ENCODE peak calls at places on chromosomes 7 and 10, in eight cellular contexts. One of them, this sample, is unnamed.

GRCh38 chr7:106597751-106598619 is 63.0 kb downstream of the CCDC71L start:
- DNase-seq in activated CD4-positive, alpha-beta T cell treated with anti-CD3 and anti-CD28 coated beads, Interleukin-2, amount 50 U/mL, for 4 hours: no peak
- DNase-seq in heart right ventricle: no peak
- DNase-seq in left lung: no peak
- DNase-seq in right atrium auricular region: no peak
- DNase-seq in glutamatergic neuron: no peak
- DNase-seq in activated naive CD4-positive, alpha-beta T cell treated with anti-CD3 and anti-CD28 coated beads for 36 hours: no peak
- DNase-seq in PC-9: no peak
- DNase-seq in this sample: no peak

GRCh38 chr10:79234391-79235318 is 112.6 kb upstream of the PPIF start:
- DNase-seq in activated naive CD4-positive, alpha-beta T cell treated with anti-CD3 and anti-CD28 coated beads for 36 hours: no peak
- DNase-seq in right atrium auricular region: no peak
- DNase-seq in heart right ventricle: no peak
- DNase-seq in activated CD4-positive, alpha-beta T cell treated with anti-CD3 and anti-CD28 coated beads, Interleukin-2, amount 50 U/mL, for 4 hours: no peak
- DNase-seq in glutamatergic neuron: no peak
- DNase-seq in left lung: no peak
- DNase-seq in PC-9: no peak
- DNase-seq in this sample: no peak

GRCh38 chr7:132656846-132657776 is 80.8 kb upstream of the PLXNA4 start:
- DNase-seq in activated naive CD4-positive, alpha-beta T cell treated with anti-CD3 and anti-CD28 coated beads for 36 hours: peak; percentile 19
- DNase-seq in activated CD4-positive, alpha-beta T cell treated with anti-CD3 and anti-CD28 coated beads, Interleukin-2, amount 50 U/mL, for 4 hours: no peak
- DNase-seq in left lung: no peak
- DNase-seq in PC-9: no peak
- DNase-seq in heart right ventricle: no peak
- DNase-seq in right atrium auricular region: no peak
- DNase-seq in glutamatergic neuron: peak; percentile 41
- DNase-seq in this sample: no peak

GRCh38 chr7:158606111-158606510 is 18.5 kb upstream of the PTPRN2 start:
- DNase-seq in PC-9: no peak
- DNase-seq in activated CD4-positive, alpha-beta T cell treated with anti-CD3 and anti-CD28 coated beads, Interleukin-2, amount 50 U/mL, for 4 hours: no peak
- DNase-seq in right atrium auricular region: no peak
- DNase-seq in left lung: no peak
- DNase-seq in activated naive CD4-positive, alpha-beta T cell treated with anti-CD3 and anti-CD28 coated beads for 36 hours: no peak
- DNase-seq in glutamatergic neuron: no peak
- DNase-seq in heart right ventricle: no peak
- DNase-seq in this sample: no peak

GRCh38 chr7:90312745-90313144 is 8.4 kb downstream of the FAM237B start:
- DNase-seq in activated naive CD4-positive, alpha-beta T cell treated with anti-CD3 and anti-CD28 coated beads for 36 hours: no peak
- DNase-seq in activated CD4-positive, alpha-beta T cell treated with anti-CD3 and anti-CD28 coated beads, Interleukin-2, amount 50 U/mL, for 4 hours: no peak
- DNase-seq in PC-9: no peak
- DNase-seq in left lung: no peak
- DNase-seq in heart right ventricle: no peak
- DNase-seq in glutamatergic neuron: no peak
- DNase-seq in right atrium auricular region: no peak
- DNase-seq in this sample: no peak

GRCh38 chr10:95245425-95246055 is 45.3 kb downstream of the PDLIM1 start:
- DNase-seq in right atrium auricular region: peak; percentile 49
- DNase-seq in PC-9: no peak
- DNase-seq in activated naive CD4-positive, alpha-beta T cell treated with anti-CD3 and anti-CD28 coated beads for 36 hours: no peak
- DNase-seq in left lung: no peak
- DNase-seq in activated CD4-positive, alpha-beta T cell treated with anti-CD3 and anti-CD28 coated beads, Interleukin-2, amount 50 U/mL, for 4 hours: no peak
- DNase-seq in glutamatergic neuron: no peak
- DNase-seq in heart right ventricle: no peak
- DNase-seq in this sample: no peak

GRCh38 chr7:17185690-17186070 is 112.8 kb upstream of the AHR start:
- DNase-seq in left lung: no peak
- DNase-seq in heart right ventricle: no peak
- DNase-seq in right atrium auricular region: no peak
- DNase-seq in activated CD4-positive, alpha-beta T cell treated with anti-CD3 and anti-CD28 coated beads, Interleukin-2, amount 50 U/mL, for 4 hours: peak; percentile 3
- DNase-seq in PC-9: no peak
- DNase-seq in activated naive CD4-positive, alpha-beta T cell treated with anti-CD3 and anti-CD28 coated beads for 36 hours: no peak
- DNase-seq in glutamatergic neuron: no peak
- DNase-seq in this sample: no peak

GRCh38 chr10:33326897-33327296 is 7.6 kb downstream of the NRP1 start:
- DNase-seq in glutamatergic neuron: no peak
- DNase-seq in heart right ventricle: no peak
- DNase-seq in activated CD4-positive, alpha-beta T cell treated with anti-CD3 and anti-CD28 coated beads, Interleukin-2, amount 50 U/mL, for 4 hours: no peak
- DNase-seq in right atrium auricular region: no peak
- DNase-seq in left lung: no peak
- DNase-seq in activated naive CD4-positive, alpha-beta T cell treated with anti-CD3 and anti-CD28 coated beads for 36 hours: no peak
- DNase-seq in PC-9: no peak
- DNase-seq in this sample: no peak

GRCh38 chr10:110556993-110557601 is 10.4 kb upstream of the SMC3 start:
- DNase-seq in activated naive CD4-positive, alpha-beta T cell treated with anti-CD3 and anti-CD28 coated beads for 36 hours: peak; percentile 88
- DNase-seq in glutamatergic neuron: peak; percentile 42
- DNase-seq in right atrium auricular region: no peak
- DNase-seq in activated CD4-positive, alpha-beta T cell treated with anti-CD3 and anti-CD28 coated beads, Interleukin-2, amount 50 U/mL, for 4 hours: peak; percentile 63
- DNase-seq in heart right ventricle: peak; percentile 25
- DNase-seq in left lung: no peak
- DNase-seq in PC-9: no peak
- DNase-seq in this sample: no peak

GRCh38 chr7:24932815-24933214 is 47.2 kb downstream of the OSBPL3 start:
- DNase-seq in activated naive CD4-positive, alpha-beta T cell treated with anti-CD3 and anti-CD28 coated beads for 36 hours: no peak
- DNase-seq in activated CD4-positive, alpha-beta T cell treated with anti-CD3 and anti-CD28 coated beads, Interleukin-2, amount 50 U/mL, for 4 hours: no peak
- DNase-seq in PC-9: no peak
- DNase-seq in glutamatergic neuron: no peak
- DNase-seq in left lung: no peak
- DNase-seq in right atrium auricular region: no peak
- DNase-seq in heart right ventricle: peak; percentile 10
- DNase-seq in this sample: no peak

GRCh38 chr7:13641699-13642098 is 347.8 kb downstream of the ETV1 start:
- DNase-seq in right atrium auricular region: no peak
- DNase-seq in PC-9: no peak
- DNase-seq in activated naive CD4-positive, alpha-beta T cell treated with anti-CD3 and anti-CD28 coated beads for 36 hours: no peak
- DNase-seq in left lung: no peak
- DNase-seq in activated CD4-positive, alpha-beta T cell treated with anti-CD3 and anti-CD28 coated beads, Interleukin-2, amount 50 U/mL, for 4 hours: no peak
- DNase-seq in heart right ventricle: no peak
- DNase-seq in glutamatergic neuron: no peak
- DNase-seq in this sample: no peak

GRCh38 chr10:71754562-71754961 is 18.8 kb downstream of the VSIR start:
- DNase-seq in heart right ventricle: no peak
- DNase-seq in left lung: no peak
- DNase-seq in activated CD4-positive, alpha-beta T cell treated with anti-CD3 and anti-CD28 coated beads, Interleukin-2, amount 50 U/mL, for 4 hours: no peak
- DNase-seq in glutamatergic neuron: no peak
- DNase-seq in activated naive CD4-positive, alpha-beta T cell treated with anti-CD3 and anti-CD28 coated beads for 36 hours: no peak
- DNase-seq in right atrium auricular region: no peak
- DNase-seq in PC-9: no peak
- DNase-seq in this sample: no peak

GRCh38 chr7:130901209-130901783 is 167.3 kb upstream of the KLF14 start:
- DNase-seq in activated CD4-positive, alpha-beta T cell treated with anti-CD3 and anti-CD28 coated beads, Interleukin-2, amount 50 U/mL, for 4 hours: no peak
- DNase-seq in activated naive CD4-positive, alpha-beta T cell treated with anti-CD3 and anti-CD28 coated beads for 36 hours: no peak
- DNase-seq in heart right ventricle: peak; percentile 75
- DNase-seq in glutamatergic neuron: no peak
- DNase-seq in PC-9: no peak
- DNase-seq in left lung: peak; percentile 85
- DNase-seq in right atrium auricular region: peak; percentile 80
- DNase-seq in this sample: no peak

GRCh38 chr7:92242972-92243371 is 2.7 kb downstream of the KRIT1 start:
- DNase-seq in activated naive CD4-positive, alpha-beta T cell treated with anti-CD3 and anti-CD28 coated beads for 36 hours: no peak
- DNase-seq in right atrium auricular region: no peak
- DNase-seq in PC-9: no peak
- DNase-seq in heart right ventricle: no peak
- DNase-seq in left lung: no peak
- DNase-seq in glutamatergic neuron: no peak
- DNase-seq in activated CD4-positive, alpha-beta T cell treated with anti-CD3 and anti-CD28 coated beads, Interleukin-2, amount 50 U/mL, for 4 hours: no peak
- DNase-seq in this sample: no peak

GRCh38 chr7:149774237-149775175 is 1.1 kb upstream of the ZNF467 start:
- DNase-seq in heart right ventricle: no peak
- DNase-seq in right atrium auricular region: no peak
- DNase-seq in left lung: peak; percentile 75
- DNase-seq in PC-9: no peak
- DNase-seq in activated naive CD4-positive, alpha-beta T cell treated with anti-CD3 and anti-CD28 coated beads for 36 hours: no peak
- DNase-seq in glutamatergic neuron: peak; percentile 17
- DNase-seq in activated CD4-positive, alpha-beta T cell treated with anti-CD3 and anti-CD28 coated beads, Interleukin-2, amount 50 U/mL, for 4 hours: no peak
- DNase-seq in this sample: no peak

GRCh38 chr10:338176-339037 is 203.2 kb downstream of the ZMYND11 start:
- DNase-seq in activated CD4-positive, alpha-beta T cell treated with anti-CD3 and anti-CD28 coated beads, Interleukin-2, amount 50 U/mL, for 4 hours: no peak
- DNase-seq in left lung: no peak
- DNase-seq in right atrium auricular region: no peak
- DNase-seq in PC-9: peak; percentile 49
- DNase-seq in activated naive CD4-positive, alpha-beta T cell treated with anti-CD3 and anti-CD28 coated beads for 36 hours: no peak
- DNase-seq in heart right ventricle: no peak
- DNase-seq in glutamatergic neuron: no peak
- DNase-seq in this sample: no peak

GRCh38 chr10:103818765-103819374 is 36.5 kb downstream of the SH3PXD2A start:
- DNase-seq in heart right ventricle: no peak
- DNase-seq in activated CD4-positive, alpha-beta T cell treated with anti-CD3 and anti-CD28 coated beads, Interleukin-2, amount 50 U/mL, for 4 hours: no peak
- DNase-seq in activated naive CD4-positive, alpha-beta T cell treated with anti-CD3 and anti-CD28 coated beads for 36 hours: no peak
- DNase-seq in glutamatergic neuron: no peak
- DNase-seq in PC-9: no peak
- DNase-seq in right atrium auricular region: no peak
- DNase-seq in left lung: no peak
- DNase-seq in this sample: no peak

GRCh38 chr7:134886353-134887057 is 99.8 kb upstream of the AGBL3 start:
- DNase-seq in left lung: no peak
- DNase-seq in glutamatergic neuron: no peak
- DNase-seq in heart right ventricle: peak; percentile 74
- DNase-seq in activated CD4-positive, alpha-beta T cell treated with anti-CD3 and anti-CD28 coated beads, Interleukin-2, amount 50 U/mL, for 4 hours: no peak
- DNase-seq in right atrium auricular region: no peak
- DNase-seq in activated naive CD4-positive, alpha-beta T cell treated with anti-CD3 and anti-CD28 coated beads for 36 hours: no peak
- DNase-seq in PC-9: no peak
- DNase-seq in this sample: peak; percentile 75

GRCh38 chr7:106305732-106306131 is 20.9 kb upstream of the NAMPT start:
- DNase-seq in left lung: no peak
- DNase-seq in activated naive CD4-positive, alpha-beta T cell treated with anti-CD3 and anti-CD28 coated beads for 36 hours: no peak
- DNase-seq in glutamatergic neuron: no peak
- DNase-seq in PC-9: no peak
- DNase-seq in right atrium auricular region: no peak
- DNase-seq in activated CD4-positive, alpha-beta T cell treated with anti-CD3 and anti-CD28 coated beads, Interleukin-2, amount 50 U/mL, for 4 hours: no peak
- DNase-seq in heart right ventricle: no peak
- DNase-seq in this sample: no peak

GRCh38 chr10:53839437-53840039 is 961.5 kb downstream of the PCDH15 start:
- DNase-seq in glutamatergic neuron: no peak
- DNase-seq in activated naive CD4-positive, alpha-beta T cell treated with anti-CD3 and anti-CD28 coated beads for 36 hours: no peak
- DNase-seq in right atrium auricular region: no peak
- DNase-seq in activated CD4-positive, alpha-beta T cell treated with anti-CD3 and anti-CD28 coated beads, Interleukin-2, amount 50 U/mL, for 4 hours: no peak
- DNase-seq in heart right ventricle: no peak
- DNase-seq in left lung: no peak
- DNase-seq in PC-9: no peak
- DNase-seq in this sample: no peak

GRCh38 chr10:33422779-33423520 is 88.5 kb upstream of the NRP1 start:
- DNase-seq in heart right ventricle: peak; percentile 15
- DNase-seq in activated CD4-positive, alpha-beta T cell treated with anti-CD3 and anti-CD28 coated beads, Interleukin-2, amount 50 U/mL, for 4 hours: no peak
- DNase-seq in right atrium auricular region: no peak
- DNase-seq in glutamatergic neuron: no peak
- DNase-seq in activated naive CD4-positive, alpha-beta T cell treated with anti-CD3 and anti-CD28 coated beads for 36 hours: no peak
- DNase-seq in left lung: no peak
- DNase-seq in PC-9: no peak
- DNase-seq in this sample: peak; percentile 63